ENCODE peak calls at places on chromosomes 13 and 19, in nine cellular contexts. N is cardiac fibroblast, U is progenitor cell of endocrine pancreas, E is brain microvascular endothelial cell, V is gastrocnemius medialis, X is WTC11, S is choroid plexus epithelial cell, M is GM12865, C is suprapubic skin. D is an unnamed sample.

GRCh38 chr13:39577203-39577602 is 25.8 kb downstream of the LHFPL6 start:
- DNase-seq in X (no peak), C (no peak), V (no peak), U (no peak), E (no peak), S (no peak), M (no peak), N (no peak), D (no peak)

GRCh38 chr19:55418185-55418584 is 10.6 kb upstream of the UBE2S start:
- DNase-seq in X (peak), V (no peak), C (no peak), S (peak), M (peak), U (peak), E (peak), N (peak), D (peak)

GRCh38 chr19:34201133-34201532 is 28.8 kb downstream of the LSM14A start:
- DNase-seq in U (no peak), X (no peak), E (no peak), N (no peak), C (no peak), S (no peak), M (peak), V (no peak), D (no peak)

GRCh38 chr13:97386832-97387486 is 47.0 kb upstream of the RAP2A start:
- DNase-seq in C (no peak), S (peak), X (no peak), V (no peak), U (no peak), E (no peak), N (no peak), M (peak), D (no peak)

GRCh38 chr19:55273978-55274707 is 5.8 kb downstream of the HSPBP1 start:
- DNase-seq in E (no peak), M (no peak), V (no peak), S (no peak), U (no peak), X (no peak), C (no peak), N (no peak), D (no peak)

GRCh38 chr13:98484289-98485219 is 92.4 kb downstream of the STK24 start:
- DNase-seq in V (peak), S (peak), X (peak), E (peak), M (peak), U (peak), N (peak), C (peak), D (peak)

GRCh38 chr19:50030937-50031336 is 5.1 kb downstream of the ZNF473 start:
- DNase-seq in C (no peak), V (no peak), U (no peak), N (no peak), M (no peak), X (no peak), E (no peak), S (no peak), D (no peak)

GRCh38 chr13:96728463-96728862 is 265.8 kb downstream of the OXGR1 start:
- DNase-seq in U (no peak), M (no peak), C (no peak), E (no peak), V (no peak), S (no peak), N (no peak), X (no peak), D (no peak)

GRCh38 chr19:55196803-55197202 is 12.5 kb downstream of the PTPRH start:
- DNase-seq in N (no peak), U (no peak), X (no peak), M (no peak), S (no peak), C (no peak), E (no peak), V (no peak), D (no peak)

DNA sequence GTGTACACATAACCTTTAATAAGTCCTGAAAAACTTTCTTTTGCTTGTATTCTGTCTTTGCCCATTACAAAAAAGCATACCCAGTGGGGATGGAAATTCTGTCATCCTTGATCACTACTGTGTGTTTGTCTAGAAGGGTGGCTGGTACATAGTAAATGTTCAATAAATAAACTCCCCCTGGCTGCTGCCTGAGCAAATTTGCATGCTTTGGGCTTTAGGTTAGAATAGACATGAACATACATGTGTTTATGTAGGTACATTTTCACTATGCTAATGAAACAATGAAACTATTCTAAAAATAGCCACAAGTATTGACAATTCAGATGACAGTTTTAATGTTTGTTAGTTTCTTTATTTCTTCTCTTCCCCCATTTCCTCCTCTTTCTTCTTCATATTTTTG is 36.1 kb downstream of the TNFSF13B start:
- DNase-seq in C (no peak), E (no peak), S (no peak), M (no peak), N (no peak), V (no peak), U (no peak), X (no peak), D (no peak)
- TF ChIP-seq CTCF in C (no peak), E (peak), S (peak), M (no peak), N (no peak), V (no peak), U (no peak), X (no peak), D (no peak)

GRCh38 chr13:93116809-93117208 is 109.8 kb upstream of the GPC6 start:
- DNase-seq in M (no peak), C (no peak), N (no peak), S (peak), V (no peak), U (no peak), X (no peak), E (no peak), D (no peak)
- TF ChIP-seq CTCF in M (no peak), C (no peak), N (no peak), S (no peak), V (no peak), U (peak), X (no peak), E (peak), D (no peak)

DNA sequence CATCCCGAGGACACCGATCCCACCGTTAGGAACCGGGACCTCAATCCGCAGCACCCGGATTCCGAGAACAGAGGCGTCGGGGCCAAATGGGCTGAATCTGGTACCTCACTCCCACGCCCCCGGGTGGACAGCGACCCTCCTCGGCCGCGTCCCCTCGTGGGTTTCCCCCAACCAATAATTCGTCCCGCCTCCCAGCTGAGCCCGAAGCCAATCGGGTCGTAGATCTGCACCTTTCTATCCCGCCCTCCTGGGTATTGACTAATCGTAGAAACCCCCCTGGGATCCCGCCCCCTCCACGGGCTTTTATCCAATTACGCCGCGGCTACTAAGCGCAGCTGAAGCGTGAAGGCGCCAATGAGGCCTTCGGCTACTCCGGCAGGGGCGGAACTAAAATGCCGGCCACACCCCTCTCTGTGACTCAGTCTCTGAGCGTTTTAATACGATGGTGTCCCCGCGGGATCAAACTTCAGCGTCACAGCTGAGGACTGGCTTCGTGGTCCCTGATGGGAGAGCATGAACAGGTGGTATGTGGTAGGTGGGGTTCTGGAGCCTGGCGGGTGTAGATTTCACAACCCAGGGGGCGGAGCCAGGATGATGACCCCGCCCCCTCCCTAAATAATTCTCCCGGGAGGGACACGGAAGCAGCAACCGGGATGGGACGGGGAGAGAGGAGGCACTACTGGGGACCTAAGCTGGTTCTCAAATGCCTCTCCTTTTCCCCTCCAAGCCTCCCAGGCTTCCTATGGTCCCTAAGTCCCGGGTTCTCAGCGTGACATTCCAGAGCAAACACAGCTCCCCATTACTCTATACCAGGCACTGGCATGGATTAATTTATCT is at the start of the genes CCDC159 and TMEM205:
- DNase-seq in V (peak), X (peak), M (peak), C (peak), U (peak), S (peak), N (peak), E (peak), D (peak)
- TF ChIP-seq CTCF in V (no peak), X (no peak), M (peak), C (no peak), U (no peak), S (no peak), N (no peak), E (no peak), D (no peak)

GRCh38 chr19:58380736-58381459 is at the start of gene ZNF837:
- DNase-seq in C (peak), N (peak), S (peak), U (peak), X (peak), E (peak), M (peak), V (peak), D (peak)
- TF ChIP-seq CTCF in C (no peak), N (no peak), S (no peak), U (no peak), X (no peak), E (no peak), M (peak), V (no peak), D (peak)

DNA sequence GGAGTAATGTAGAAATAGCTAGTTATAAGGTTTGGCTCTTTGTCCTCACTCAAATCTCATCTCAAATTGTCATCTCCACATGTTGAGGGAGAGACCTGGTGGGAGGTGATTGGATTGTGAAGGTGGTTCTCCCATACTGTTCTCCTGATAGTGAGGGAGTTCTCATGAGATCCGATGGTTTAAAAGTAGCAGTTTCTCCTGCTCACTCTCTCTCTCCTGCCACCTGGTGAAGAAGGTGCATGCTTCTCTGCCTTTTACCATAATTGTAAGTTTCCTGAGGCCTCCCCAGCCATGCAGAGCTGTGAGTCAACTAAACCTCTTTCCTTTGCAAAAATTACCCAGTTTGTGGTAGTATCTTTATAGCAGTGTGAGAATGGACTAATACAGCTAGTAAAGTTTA is 849.4 kb downstream of the DACH1 start:
- DNase-seq in C (no peak), M (no peak), V (no peak), N (no peak), E (no peak), S (no peak), X (no peak), U (no peak), D (no peak)
- TF ChIP-seq CTCF in C (no peak), M (no peak), V (no peak), N (no peak), E (no peak), S (no peak), X (no peak), U (no peak), D (no peak)

GRCh38 chr19:18254546-18255500 is 19.4 kb downstream of the IQCN start:
- DNase-seq in N (no peak), U (no peak), M (no peak), V (no peak), S (no peak), E (no peak), X (peak), C (no peak), D (no peak)
- TF ChIP-seq CTCF in N (no peak), U (peak), M (peak), V (no peak), S (no peak), E (peak), X (peak), C (no peak), D (peak)

GRCh38 chr13:109468123-109468522 is 318.3 kb downstream of the IRS2 start:
- DNase-seq in U (no peak), C (no peak), X (no peak), N (no peak), E (no peak), S (no peak), V (no peak), M (no peak), D (no peak)
- TF ChIP-seq CTCF in U (no peak), C (no peak), X (no peak), N (peak), E (no peak), S (no peak), V (no peak), M (no peak), D (no peak)

DNA sequence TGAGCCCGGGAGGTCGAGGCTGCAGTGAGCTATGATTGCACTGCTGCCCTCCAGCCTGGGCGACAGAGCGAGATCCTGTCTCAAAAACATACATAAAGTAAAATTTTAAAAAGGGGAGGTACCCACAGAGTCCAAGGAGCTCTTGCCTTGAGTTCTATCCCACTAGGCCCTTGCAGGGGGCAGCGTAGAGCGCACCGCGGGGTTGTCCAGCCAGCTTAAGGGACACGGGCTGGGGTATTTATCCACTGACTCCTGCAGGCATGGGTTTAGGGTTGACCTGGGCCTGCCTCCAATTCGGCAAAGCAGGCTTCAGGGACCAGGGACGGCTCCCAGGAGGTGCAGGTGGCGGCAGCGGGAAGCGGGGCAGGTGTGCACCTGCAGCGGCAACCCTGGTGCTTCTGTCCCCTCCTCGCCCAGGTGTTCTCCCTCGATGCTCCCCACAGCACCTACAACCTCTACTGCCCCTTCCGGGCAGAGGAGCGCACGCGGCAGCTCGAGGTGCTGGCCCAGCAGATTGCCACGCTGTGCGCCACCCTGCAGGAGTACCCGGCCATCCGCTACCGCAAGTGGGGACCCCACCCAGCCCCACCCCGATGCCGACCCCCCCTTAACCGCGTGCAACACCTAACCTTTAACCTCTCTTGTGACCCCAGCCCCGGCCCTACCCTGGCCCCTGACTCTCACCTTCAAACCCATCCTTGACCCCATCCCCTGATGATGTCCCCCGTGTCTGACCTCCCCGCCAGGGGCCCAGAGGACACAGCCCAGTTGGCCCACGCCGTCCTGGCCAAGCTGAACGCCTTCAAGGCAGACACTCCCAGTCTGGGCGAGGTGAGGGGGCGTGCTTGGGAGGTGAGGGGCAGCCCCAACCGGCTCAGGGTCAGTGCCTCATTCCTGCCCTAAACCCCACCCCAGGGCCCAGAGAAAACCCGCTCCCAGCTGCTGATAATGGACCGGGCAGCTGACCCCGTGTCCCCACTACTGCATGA is 4.7 kb downstream of the STXBP2 start:
- DNase-seq in M (no peak), X (peak), C (no peak), S (peak), U (no peak), N (no peak), E (no peak), V (no peak), D (no peak)
- TF ChIP-seq CTCF in M (no peak), X (peak), C (no peak), S (peak), U (peak), N (no peak), E (no peak), V (no peak), D (no peak)